ENCODE peak calls at places on chromosomes 12 and 14, in eight cellular contexts. Z, E, Q, J, P, S, R and G are unnamed samples.

GRCh38 chr14:64721391-64721791 is 17.2 kb downstream of the PLEKHG3 start:
- DNase-seq in S (no peak), Q (no peak), J (no peak), R (no peak), E (peak), Z (no peak), P (no peak), G (no peak)

GRCh38 chr14:58171090-58171489 is 19.1 kb upstream of the ARMH4 start:
- DNase-seq in R (no peak), Z (peak), P (peak), S (peak), E (peak), J (peak), Q (no peak), G (peak)

GRCh38 chr14:78933948-78934524 is 763.9 kb downstream of the NRXN3 start:
- DNase-seq in J (no peak), E (no peak), Q (no peak), S (no peak), R (no peak), Z (peak), P (peak), G (no peak)

GRCh38 chr12:49622501-49623141 is 740 bp upstream of the PRPF40B start:
- DNase-seq in E (peak), S (no peak), P (peak), R (peak), J (no peak), Q (no peak), Z (peak), G (no peak)

GRCh38 chr12:32139064-32139421 is 32.4 kb downstream of the BICD1 start:
- DNase-seq in Q (no peak), R (peak), S (no peak), Z (peak), J (peak), P (peak), E (no peak), G (no peak)

GRCh38 chr14:74980398-74980745 is 22.3 kb upstream of the EIF2B2 start:
- DNase-seq in P (peak), J (no peak), Q (no peak), R (no peak), Z (no peak), E (no peak), S (no peak), G (no peak)

GRCh38 chr12:56980941-56981530 is 23.6 kb upstream of the RDH16 start:
- DNase-seq in Q (no peak), J (no peak), E (no peak), P (no peak), S (no peak), Z (no peak), R (no peak), G (no peak)

GRCh38 chr12:27723212-27723611 is 12.6 kb downstream of the MRPS35 start:
- DNase-seq in J (no peak), Z (no peak), R (no peak), P (no peak), E (no peak), Q (no peak), S (no peak), G (no peak)

GRCh38 chr12:91513354-91513753 is 330.7 kb upstream of the DCN start:
- DNase-seq in Z (no peak), J (no peak), S (no peak), E (no peak), Q (no peak), P (no peak), R (no peak), G (no peak)

GRCh38 chr14:68285421-68286179 is 466.0 kb downstream of the RAD51B start:
- DNase-seq in R (peak), E (no peak), Z (peak), Q (no peak), P (no peak), J (peak), S (no peak), G (no peak)

GRCh38 chr14:90839024-90839888 is 23.0 kb upstream of the TTC7B start:
- DNase-seq in Z (no peak), P (peak), Q (no peak), J (no peak), S (no peak), R (no peak), E (peak), G (peak)

GRCh38 chr14:93059917-93060545 is 55.7 kb downstream of the ITPK1 start:
- DNase-seq in J (no peak), P (no peak), Q (no peak), E (no peak), R (no peak), S (no peak), Z (peak), G (no peak)

GRCh38 chr12:13000935-13001724 is 1.1 kb upstream of the HEBP1 start:
- DNase-seq in J (peak), Q (no peak), R (peak), S (peak), E (peak), Z (peak), P (peak), G (peak)

GRCh38 chr12:113781415-113782198 is 184.5 kb downstream of the RBM19 start:
- DNase-seq in R (no peak), Z (no peak), E (no peak), Q (no peak), P (peak), S (no peak), J (no peak), G (no peak)

GRCh38 chr12:49545815-49546214 is 7.0 kb downstream of the KCNH3 start:
- DNase-seq in R (no peak), Z (no peak), E (no peak), P (no peak), S (no peak), Q (no peak), J (no peak), G (no peak)

GRCh38 chr12:20483776-20484175 is 115.4 kb downstream of the PDE3A start:
- DNase-seq in Z (no peak), R (no peak), Q (no peak), E (no peak), S (no peak), J (no peak), P (no peak), G (no peak)

GRCh38 chr14:100575266-100575995 is 11.8 kb downstream of the BEGAIN start:
- DNase-seq in J (no peak), Z (no peak), E (no peak), R (no peak), Q (no peak), S (no peak), P (no peak), G (peak)

GRCh38 chr12:6535960-6536847 is 1.9 kb downstream of the GAPDH start:
- DNase-seq in E (no peak), Z (no peak), Q (no peak), R (no peak), S (no peak), P (peak), J (no peak), G (no peak)

GRCh38 chr12:54429014-54429471 is 10.0 kb upstream of the ITGA5 start:
- DNase-seq in R (no peak), Q (no peak), Z (no peak), J (no peak), P (peak), E (no peak), S (no peak), G (no peak)

GRCh38 chr12:43826681-43827458 is 9.0 kb upstream of the TMEM117 start:
- DNase-seq in E (no peak), Q (no peak), P (no peak), Z (no peak), R (no peak), S (no peak), J (no peak), G (no peak)

GRCh38 chr12:24047345-24047744 is 97.9 kb upstream of the SOX5 start:
- DNase-seq in J (no peak), Q (no peak), S (no peak), P (no peak), E (no peak), R (no peak), Z (no peak), G (no peak)

GRCh38 chr14:49173765-49174373 is 412.3 kb downstream of the RPS29 start:
- DNase-seq in E (no peak), P (peak), Z (peak), Q (no peak), R (peak), S (peak), J (no peak), G (no peak)

GRCh38 chr14:90831821-90832220 is 15.6 kb upstream of the TTC7B start:
- DNase-seq in P (no peak), S (no peak), Q (no peak), E (no peak), R (no peak), Z (no peak), J (no peak), G (peak)

GRCh38 chr14:23478109-23478698 is 8.7 kb downstream of the NGDN start:
- DNase-seq in E (peak), S (peak), P (peak), J (peak), Z (peak), Q (no peak), R (peak), G (no peak)

GRCh38 chr14:94601961-94602391 is 10.2 kb upstream of the SERPINA3 start:
- DNase-seq in E (peak), J (no peak), R (no peak), P (peak), Z (no peak), Q (peak), S (no peak), G (peak)

GRCh38 chr12:98456583-98457573 is 58.5 kb upstream of the TMPO start:
- DNase-seq in E (no peak), R (peak), Z (no peak), J (peak), P (peak), Q (no peak), S (no peak), G (peak)

GRCh38 chr12:31585271-31585670 is 5.7 kb downstream of the DENND5B start:
- DNase-seq in Z (no peak), E (no peak), S (no peak), R (no peak), P (peak), Q (no peak), J (no peak), G (no peak)

GRCh38 chr14:33851931-33852330 is 98.9 kb downstream of the EGLN3 start:
- DNase-seq in S (no peak), R (no peak), E (no peak), J (no peak), Z (no peak), P (no peak), Q (no peak), G (no peak)

GRCh38 chr12:13164859-13165577 is 31.5 kb upstream of the EMP1 start:
- DNase-seq in S (no peak), J (no peak), E (no peak), Q (no peak), P (peak), Z (no peak), R (no peak), G (no peak)

GRCh38 chr14:85471156-85471555 is 58.8 kb upstream of the FLRT2 start:
- DNase-seq in P (peak), Z (no peak), J (no peak), S (no peak), Q (no peak), E (no peak), R (no peak), G (no peak)

GRCh38 chr12:13316847-13317246 is 120.3 kb downstream of the EMP1 start:
- DNase-seq in Q (no peak), P (no peak), Z (no peak), S (no peak), E (no peak), R (no peak), J (no peak), G (no peak)

GRCh38 chr12:100539209-100539608 is 34.3 kb upstream of the GAS2L3 start:
- DNase-seq in Z (peak), Q (no peak), S (no peak), E (no peak), R (no peak), J (no peak), P (peak), G (no peak)

GRCh38 chr14:80381964-80382363 is 170.7 kb upstream of the DIO2 start:
- DNase-seq in J (no peak), Z (no peak), Q (no peak), E (peak), S (no peak), P (no peak), R (no peak), G (no peak)